ENCODE peak calls at places on chromosomes 16 and 17, in ten cellular contexts. Q is body of pancreas; H is endothelial cell of umbilical vein; P is cardiac muscle cell; E is RWPE2; A is ascending aorta; L is lung; V is CD8-positive, alpha-beta T cell; F is ovary; T is prostate gland. C is an unnamed sample.

GRCh38 chr17:43543771-43544575 is 2.2 kb downstream of the ETV4 start:
- DNase-seq in A (no peak), Q (no peak), T (no peak), L (no peak), F (no peak), H (no peak), E (no peak), V (no peak), P (no peak), C (no peak)

GRCh38 chr17:75642221-75643032 is 9.2 kb downstream of the SMIM5 start:
- DNase-seq in Q (peak; percentile 27), E (no peak), T (peak; percentile 57), V (no peak), F (no peak), H (no peak), A (no peak), L (no peak), P (no peak), C (no peak)

GRCh38 chr16:29818082-29818481 is 2.1 kb downstream of the PAGR1 start:
- DNase-seq in E (no peak), L (no peak), T (no peak), Q (no peak), V (no peak), A (no peak), F (no peak), H (no peak), P (no peak), C (no peak)

GRCh38 chr16:52592216-52592592 is 45.3 kb upstream of the TOX3 start:
- DNase-seq in A (no peak), H (no peak), T (no peak), L (no peak), Q (no peak), V (no peak), F (no peak), P (no peak), E (no peak), C (no peak)

GRCh38 chr16:85570735-85571562 is 42.2 kb upstream of the GSE1 start:
- DNase-seq in E (no peak), T (no peak), V (peak; percentile 23), A (no peak), Q (no peak), H (no peak), F (no peak), P (no peak), L (peak; percentile 66), C (peak; percentile 42)

GRCh38 chr17:43861960-43862359 is 15.0 kb downstream of the CD300LG start:
- DNase-seq in E (no peak), T (no peak), Q (no peak), F (no peak), H (no peak), A (no peak), L (no peak), P (no peak), V (no peak), C (no peak)

GRCh38 chr16:22360963-22361659 is 13.3 kb downstream of the CDR2 start:
- DNase-seq in L (no peak), E (no peak), F (no peak), V (no peak), T (no peak), H (no peak), P (no peak), Q (no peak), A (no peak), C (no peak)

GRCh38 chr17:10674696-10675095 is 17.6 kb upstream of the MYH3 start:
- DNase-seq in A (no peak), P (no peak), H (no peak), F (no peak), Q (no peak), E (no peak), L (no peak), V (no peak), T (no peak), C (no peak)

GRCh38 chr17:31512796-31513195 is 121.3 kb downstream of the RAB11FIP4 start:
- DNase-seq in F (no peak), T (no peak), H (no peak), V (no peak), E (no peak), Q (no peak), P (no peak), L (no peak), A (no peak), C (no peak)

GRCh38 chr17:59332890-59333377 is 1.5 kb downstream of the YPEL2 start:
- DNase-seq in V (no peak), T (peak; percentile 36), P (peak; percentile 59), L (peak; percentile 50), H (peak; percentile 41), Q (peak; percentile 48), E (no peak), F (peak; percentile 29), A (peak; percentile 81), C (peak; percentile 62)

GRCh38 chr17:14308965-14309879 is 8.3 kb downstream of the HS3ST3B1 start:
- DNase-seq in V (peak; percentile 79), P (peak; percentile 97), A (peak; percentile 82), Q (peak; percentile 97), H (peak; percentile 34), T (peak; percentile 89), F (peak; percentile 92), E (peak; percentile 96), L (peak; percentile 87), C (peak; percentile 49)

GRCh38 chr16:15900901-15901465 is 12.6 kb upstream of the CEP20 start:
- DNase-seq in H (no peak), L (no peak), F (no peak), E (no peak), A (no peak), P (no peak), T (no peak), V (no peak), Q (no peak), C (no peak)

GRCh38 chr17:63270610-63271009 is 175.5 kb downstream of the CYB561 start:
- DNase-seq in P (no peak), A (no peak), F (no peak), H (no peak), T (no peak), L (no peak), Q (no peak), E (no peak), V (no peak), C (no peak)

GRCh38 chr17:75875940-75876189 is 2.5 kb downstream of the TRIM47 start:
- DNase-seq in H (no peak), F (no peak), V (no peak), L (no peak), Q (no peak), E (no peak), T (peak; percentile 84), P (no peak), A (no peak), C (no peak)

GRCh38 chr16:1946495-1947368 is 3.7 kb upstream of the MSRB1 start:
- DNase-seq in Q (no peak), F (no peak), A (no peak), L (no peak), P (no peak), E (peak; percentile 71), V (no peak), T (no peak), H (no peak), C (no peak)

GRCh38 chr16:3215601-3216262 is 19.2 kb downstream of the ZNF200 start:
- DNase-seq in L (no peak), E (no peak), F (no peak), T (no peak), P (no peak), V (no peak), A (no peak), H (no peak), Q (no peak), C (no peak)
- H3K27ac ChIP-seq in L (peak overlapping the region; percentile 52), E (no peak overlapping the region), F (no peak overlapping the region), T (no peak overlapping the region), P (no peak overlapping the region), V (peak overlapping the region; percentile 83), A (no peak overlapping the region), H (no peak overlapping the region), Q (no peak overlapping the region), C (no peak overlapping the region)

GRCh38 chr16:17227278-17227677 is 243.5 kb downstream of the XYLT1 start:
- DNase-seq in Q (no peak), T (no peak), E (peak; percentile 74), V (no peak), H (no peak), F (no peak), A (no peak), P (no peak), L (no peak), C (no peak)
- TF ChIP-seq CTCF in Q (no peak), T (no peak), E (peak; percentile 13), V (no peak), H (no peak), F (no peak), A (no peak), P (no peak), L (no peak), C (no peak)

GRCh38 chr16:24741862-24742261 is 12.4 kb downstream of the TNRC6A start:
- DNase-seq in F (no peak), E (no peak), H (no peak), P (no peak), T (no peak), L (no peak), Q (no peak), A (no peak), V (no peak), C (no peak)

GRCh38 chr16:24737916-24738594 is 8.6 kb downstream of the TNRC6A start:
- DNase-seq in E (no peak), A (no peak), T (no peak), F (no peak), P (no peak), H (no peak), Q (no peak), V (no peak), L (no peak), C (no peak)

GRCh38 chr16:24737391-24737871 is 8.0 kb downstream of the TNRC6A start:
- DNase-seq in H (peak; percentile 83), P (peak; percentile 46), V (no peak), A (no peak), Q (no peak), F (no peak), E (no peak), T (no peak), L (no peak), C (no peak)

GRCh38 chr16:24736758-24737157 is 7.3 kb downstream of the TNRC6A start:
- DNase-seq in T (no peak), Q (no peak), E (no peak), F (no peak), H (no peak), P (no peak), V (no peak), A (no peak), L (no peak), C (no peak)

DNA sequence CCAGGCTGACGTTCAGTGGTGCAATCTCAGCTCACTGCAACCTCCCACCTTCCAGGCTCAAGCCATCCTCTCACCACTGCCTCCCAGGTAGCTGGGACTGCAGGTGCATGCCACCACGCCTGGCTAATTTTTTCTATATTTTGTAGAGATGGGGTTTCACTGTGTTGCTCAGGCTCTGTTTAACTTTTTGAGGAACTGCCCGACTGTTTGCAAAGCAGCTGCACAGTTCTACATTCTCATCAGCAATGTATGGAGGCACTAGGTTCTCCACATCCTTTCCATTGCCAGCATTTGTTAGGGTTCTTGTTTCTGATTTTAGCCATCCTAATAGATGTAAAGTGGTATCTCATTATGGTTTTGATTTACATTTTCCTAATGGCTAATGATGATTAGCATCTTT is 9.4 kb downstream of the TNRC6A start:
- DNase-seq in L (no peak), F (no peak), T (no peak), E (no peak), H (no peak), P (no peak), A (no peak), V (no peak), Q (no peak), C (no peak)
- H3K4me1 ChIP-seq in L (peaks cover 44% of the 10 kb centered on the region), F (peaks cover 23% of the 10 kb centered on the region), T (peaks cover 4% of the 10 kb centered on the region), E (peaks cover 25% of the 10 kb centered on the region), H (peaks cover 37% of the 10 kb centered on the region), P (no peaks in the 10 kb centered on the region), A (peaks cover 13% of the 10 kb centered on the region), V (peaks cover 38% of the 10 kb centered on the region), Q (peaks cover 80% of the 10 kb centered on the region), C (no peaks in the 10 kb centered on the region)

GRCh38 chr17:48583708-48584582 is 5.8 kb upstream of the HOXB4 start:
- DNase-seq in L (no peak), E (no peak), V (no peak), Q (no peak), H (no peak), A (no peak), F (no peak), T (no peak), P (no peak), C (no peak)
- H3K27ac ChIP-seq in L (no peak overlapping the region), E (no peak overlapping the region), V (no peak overlapping the region), Q (no peak overlapping the region), H (no peak overlapping the region), A (peak overlapping the region; percentile 97), F (no peak overlapping the region), T (no peak overlapping the region), P (no peak overlapping the region), C (no peak overlapping the region)